ENCODE peak calls at places on chromosomes 6 and 20, in eight cellular contexts. One of them, this sample, is unnamed.

GRCh38 chr6:104558746-104559145 is 301.0 kb downstream of the HACE1 start:
- DNase-seq in astrocyte of the cerebellum: no peak
- DNase-seq in heart left ventricle: no peak
- DNase-seq in adrenal gland: no peak
- DNase-seq in upper lobe of right lung: no peak
- DNase-seq in brain microvascular endothelial cell: no peak
- DNase-seq in HCT116: no peak
- DNase-seq in tibial nerve: no peak
- DNase-seq in this sample: no peak

GRCh38 chr6:30683137-30683979 is 3.1 kb downstream of the PPP1R18 start:
- DNase-seq in adrenal gland: no peak
- DNase-seq in heart left ventricle: no peak
- DNase-seq in HCT116: no peak
- DNase-seq in tibial nerve: no peak
- DNase-seq in upper lobe of right lung: no peak
- DNase-seq in astrocyte of the cerebellum: no peak
- DNase-seq in brain microvascular endothelial cell: no peak
- DNase-seq in this sample: no peak

GRCh38 chr6:116450185-116450710 is 10.9 kb upstream of the CALHM6 start:
- DNase-seq in astrocyte of the cerebellum: no peak
- DNase-seq in upper lobe of right lung: no peak
- DNase-seq in HCT116: no peak
- DNase-seq in adrenal gland: no peak
- DNase-seq in heart left ventricle: no peak
- DNase-seq in brain microvascular endothelial cell: no peak
- DNase-seq in tibial nerve: no peak
- DNase-seq in this sample: no peak

GRCh38 chr6:154302111-154302752 is 54.4 kb downstream of the IPCEF1 start:
- DNase-seq in HCT116: no peak
- DNase-seq in tibial nerve: no peak
- DNase-seq in adrenal gland: peak; percentile 28
- DNase-seq in brain microvascular endothelial cell: peak; percentile 78
- DNase-seq in upper lobe of right lung: no peak
- DNase-seq in heart left ventricle: no peak
- DNase-seq in astrocyte of the cerebellum: peak; percentile 81
- DNase-seq in this sample: peak; percentile 86

GRCh38 chr6:115890238-115890637 is 170.5 kb downstream of the FRK start:
- DNase-seq in upper lobe of right lung: no peak
- DNase-seq in brain microvascular endothelial cell: no peak
- DNase-seq in adrenal gland: no peak
- DNase-seq in tibial nerve: no peak
- DNase-seq in HCT116: no peak
- DNase-seq in astrocyte of the cerebellum: no peak
- DNase-seq in heart left ventricle: no peak
- DNase-seq in this sample: no peak

GRCh38 chr6:132798820-132799538 is 542 bp upstream of the SLC18B1 start:
- DNase-seq in heart left ventricle: peak; percentile 73
- DNase-seq in tibial nerve: peak; percentile 43
- DNase-seq in HCT116: peak; percentile 76
- DNase-seq in upper lobe of right lung: peak; percentile 85
- DNase-seq in brain microvascular endothelial cell: peak; percentile 57
- DNase-seq in adrenal gland: peak; percentile 79
- DNase-seq in astrocyte of the cerebellum: peak; percentile 22
- DNase-seq in this sample: no peak

GRCh38 chr6:144338951-144339681 is 54.0 kb downstream of the UTRN start:
- DNase-seq in upper lobe of right lung: no peak
- DNase-seq in HCT116: no peak
- DNase-seq in tibial nerve: no peak
- DNase-seq in astrocyte of the cerebellum: no peak
- DNase-seq in brain microvascular endothelial cell: no peak
- DNase-seq in adrenal gland: no peak
- DNase-seq in heart left ventricle: no peak
- DNase-seq in this sample: no peak

GRCh38 chr6:136426627-136427377 is 123.4 kb downstream of the MAP7 start:
- DNase-seq in adrenal gland: no peak
- DNase-seq in heart left ventricle: no peak
- DNase-seq in upper lobe of right lung: no peak
- DNase-seq in brain microvascular endothelial cell: no peak
- DNase-seq in tibial nerve: no peak
- DNase-seq in astrocyte of the cerebellum: no peak
- DNase-seq in HCT116: no peak
- DNase-seq in this sample: no peak

GRCh38 chr20:24991897-24992419 is 593 bp downstream of the APMAP start:
- DNase-seq in astrocyte of the cerebellum: no peak
- DNase-seq in upper lobe of right lung: peak; percentile 74
- DNase-seq in adrenal gland: no peak
- DNase-seq in tibial nerve: no peak
- DNase-seq in brain microvascular endothelial cell: peak; percentile 4
- DNase-seq in heart left ventricle: no peak
- DNase-seq in HCT116: no peak
- DNase-seq in this sample: no peak

GRCh38 chr20:37315293-37316110 is 26.0 kb downstream of the MANBAL start:
- DNase-seq in upper lobe of right lung: no peak
- DNase-seq in adrenal gland: peak; percentile 71
- DNase-seq in HCT116: no peak
- DNase-seq in brain microvascular endothelial cell: peak; percentile 88
- DNase-seq in heart left ventricle: peak; percentile 84
- DNase-seq in astrocyte of the cerebellum: peak; percentile 53
- DNase-seq in tibial nerve: peak; percentile 56
- DNase-seq in this sample: no peak

GRCh38 chr6:37170273-37171140 is 555 bp downstream of the PIM1 start:
- DNase-seq in adrenal gland: peak; percentile 68
- DNase-seq in tibial nerve: no peak
- DNase-seq in upper lobe of right lung: peak; percentile 84
- DNase-seq in heart left ventricle: peak; percentile 84
- DNase-seq in HCT116: no peak
- DNase-seq in brain microvascular endothelial cell: peak; percentile 35
- DNase-seq in astrocyte of the cerebellum: no peak
- DNase-seq in this sample: no peak

GRCh38 chr6:6474170-6474920 is 114.2 kb upstream of the LY86 start:
- DNase-seq in tibial nerve: no peak
- DNase-seq in brain microvascular endothelial cell: no peak
- DNase-seq in upper lobe of right lung: no peak
- DNase-seq in astrocyte of the cerebellum: no peak
- DNase-seq in heart left ventricle: no peak
- DNase-seq in adrenal gland: no peak
- DNase-seq in HCT116: no peak
- DNase-seq in this sample: no peak

GRCh38 chr6:116229287-116229913 is 24.5 kb downstream of the TSPYL4 start:
- DNase-seq in tibial nerve: peak; percentile 77
- DNase-seq in adrenal gland: peak; percentile 74
- DNase-seq in upper lobe of right lung: no peak
- DNase-seq in astrocyte of the cerebellum: peak; percentile 94
- DNase-seq in heart left ventricle: peak; percentile 89
- DNase-seq in brain microvascular endothelial cell: peak; percentile 95
- DNase-seq in HCT116: peak; percentile 31
- DNase-seq in this sample: peak; percentile 82

GRCh38 chr20:34927736-34928135 is 27.9 kb downstream of the GSS start:
- DNase-seq in adrenal gland: no peak
- DNase-seq in heart left ventricle: no peak
- DNase-seq in tibial nerve: no peak
- DNase-seq in HCT116: no peak
- DNase-seq in upper lobe of right lung: no peak
- DNase-seq in brain microvascular endothelial cell: no peak
- DNase-seq in astrocyte of the cerebellum: no peak
- DNase-seq in this sample: no peak

GRCh38 chr6:50655848-50656453 is 57.4 kb upstream of the TFAP2D start:
- DNase-seq in upper lobe of right lung: no peak
- DNase-seq in adrenal gland: peak; percentile 19
- DNase-seq in brain microvascular endothelial cell: no peak
- DNase-seq in HCT116: no peak
- DNase-seq in heart left ventricle: no peak
- DNase-seq in tibial nerve: no peak
- DNase-seq in astrocyte of the cerebellum: no peak
- DNase-seq in this sample: no peak

GRCh38 chr20:17858450-17859001 is 110.1 kb downstream of the SNX5 start:
- DNase-seq in adrenal gland: no peak
- DNase-seq in brain microvascular endothelial cell: no peak
- DNase-seq in astrocyte of the cerebellum: no peak
- DNase-seq in heart left ventricle: no peak
- DNase-seq in HCT116: no peak
- DNase-seq in tibial nerve: no peak
- DNase-seq in upper lobe of right lung: peak; percentile 21
- DNase-seq in this sample: no peak

DNA sequence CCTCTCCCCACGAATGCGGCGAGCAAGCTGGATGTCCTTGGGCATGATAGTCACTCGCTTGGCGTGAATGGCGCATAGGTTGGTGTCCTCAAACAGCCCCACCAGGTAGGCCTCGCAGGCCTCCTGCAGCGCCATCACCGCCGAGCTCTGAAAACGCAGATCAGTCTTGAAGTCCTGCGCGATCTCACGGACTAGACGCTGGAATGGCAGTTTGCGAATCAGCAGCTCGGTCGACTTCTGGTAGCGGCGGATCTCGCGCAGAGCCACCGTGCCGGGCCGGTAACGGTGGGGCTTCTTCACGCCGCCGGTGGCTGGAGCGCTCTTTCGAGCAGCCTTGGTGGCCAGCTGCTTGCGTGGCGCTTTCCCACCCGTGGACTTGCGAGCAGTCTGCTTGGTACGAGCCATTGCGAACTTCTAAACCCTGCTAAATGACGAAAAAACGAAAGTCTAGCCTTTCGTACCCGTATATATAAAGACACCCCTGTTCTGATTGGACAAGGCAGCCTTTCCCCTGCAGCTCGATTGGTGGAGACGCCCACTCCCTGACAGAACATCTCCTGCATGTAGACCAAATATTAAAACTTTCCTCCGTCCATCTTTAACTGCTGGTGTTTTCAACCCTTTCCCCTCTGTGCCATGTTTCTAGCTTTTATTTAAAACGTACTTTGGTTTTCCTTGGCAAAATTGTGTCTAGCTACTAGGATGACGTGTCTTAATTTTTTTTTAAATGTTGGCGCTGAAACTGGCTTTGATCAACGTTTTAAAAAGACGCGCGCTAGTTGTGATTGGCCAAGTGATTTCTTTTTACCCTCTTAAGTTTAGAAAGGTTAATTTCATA is 109.8 kb downstream of the HFE start:
- DNase-seq in brain microvascular endothelial cell: peak; percentile 88
- DNase-seq in tibial nerve: peak; percentile 65
- DNase-seq in HCT116: peak; percentile 75
- DNase-seq in astrocyte of the cerebellum: peak; percentile 85
- DNase-seq in adrenal gland: peak; percentile 90
- DNase-seq in upper lobe of right lung: no peak
- DNase-seq in heart left ventricle: peak; percentile 79
- DNase-seq in this sample: peak; percentile 91
- TF ChIP-seq CTCF in brain microvascular endothelial cell: no peak
- TF ChIP-seq CTCF in tibial nerve: no peak
- TF ChIP-seq CTCF in HCT116: no peak
- TF ChIP-seq CTCF in astrocyte of the cerebellum: no peak
- TF ChIP-seq CTCF in adrenal gland: no peak
- TF ChIP-seq CTCF in upper lobe of right lung: no peak
- TF ChIP-seq CTCF in heart left ventricle: no peak
- TF ChIP-seq CTCF in this sample: no peak

DNA sequence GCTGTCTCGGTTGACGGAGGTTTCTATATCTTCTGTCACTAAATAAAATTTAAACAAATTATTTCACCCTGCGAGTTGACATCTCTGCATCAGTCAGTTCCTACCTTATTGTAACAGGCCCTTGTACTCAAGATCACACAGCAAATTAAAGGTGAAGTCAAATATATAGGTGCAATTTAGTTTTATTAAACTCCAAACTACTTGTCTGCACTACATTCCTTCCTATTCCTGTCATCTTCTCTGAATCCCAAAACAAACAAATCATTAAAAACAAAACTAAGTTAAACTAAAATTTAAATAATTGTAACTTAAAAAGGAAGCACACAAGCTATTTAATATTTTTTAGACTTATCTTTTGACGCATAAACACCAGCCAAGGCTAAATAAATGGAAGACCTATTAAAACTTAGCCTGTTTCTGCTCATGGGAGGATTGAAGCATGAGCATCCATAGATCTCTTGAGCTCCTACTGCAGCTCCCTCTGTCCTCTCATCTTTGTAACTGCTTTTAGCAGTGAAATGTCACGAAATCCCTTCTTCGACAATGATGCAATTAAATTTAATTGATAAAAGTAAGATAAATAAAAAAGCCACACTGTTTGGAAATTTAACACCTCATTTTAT is 1152.3 kb upstream of the GJE1 start:
- DNase-seq in adrenal gland: no peak
- DNase-seq in heart left ventricle: no peak
- DNase-seq in astrocyte of the cerebellum: no peak
- DNase-seq in brain microvascular endothelial cell: peak; percentile 27
- DNase-seq in upper lobe of right lung: no peak
- DNase-seq in HCT116: no peak
- DNase-seq in tibial nerve: no peak
- DNase-seq in this sample: no peak
- H3K4me3 ChIP-seq in adrenal gland: no peak overlapping the region
- H3K4me3 ChIP-seq in heart left ventricle: no peak overlapping the region
- H3K4me3 ChIP-seq in astrocyte of the cerebellum: no peak overlapping the region
- H3K4me3 ChIP-seq in brain microvascular endothelial cell: no peak overlapping the region
- H3K4me3 ChIP-seq in upper lobe of right lung: no peak overlapping the region
- H3K4me3 ChIP-seq in HCT116: no peak overlapping the region
- H3K4me3 ChIP-seq in tibial nerve: no peak overlapping the region
- H3K4me3 ChIP-seq in this sample: no peak overlapping the region

GRCh38 chr6:2841264-2842138 is at the start of gene SERPINB1:
- DNase-seq in astrocyte of the cerebellum: no peak
- DNase-seq in heart left ventricle: peak; percentile 95
- DNase-seq in brain microvascular endothelial cell: peak; percentile 92
- DNase-seq in HCT116: peak; percentile 81
- DNase-seq in upper lobe of right lung: peak; percentile 98
- DNase-seq in adrenal gland: peak; percentile 95
- DNase-seq in tibial nerve: peak; percentile 74
- DNase-seq in this sample: peak; percentile 84
- TF ChIP-seq CTCF in astrocyte of the cerebellum: no peak
- TF ChIP-seq CTCF in heart left ventricle: peak; percentile 30
- TF ChIP-seq CTCF in brain microvascular endothelial cell: peak; percentile 28
- TF ChIP-seq CTCF in HCT116: no peak
- TF ChIP-seq CTCF in upper lobe of right lung: no peak
- TF ChIP-seq CTCF in adrenal gland: peak; percentile 4
- TF ChIP-seq CTCF in tibial nerve: no peak
- TF ChIP-seq CTCF in this sample: no peak

GRCh38 chr6:75202676-75203131 is 3.1 kb downstream of the COL12A1 start:
- DNase-seq in brain microvascular endothelial cell: no peak
- DNase-seq in adrenal gland: no peak
- DNase-seq in HCT116: no peak
- DNase-seq in heart left ventricle: no peak
- DNase-seq in astrocyte of the cerebellum: no peak
- DNase-seq in tibial nerve: no peak
- DNase-seq in upper lobe of right lung: no peak
- DNase-seq in this sample: no peak
- H3K4me3 ChIP-seq in brain microvascular endothelial cell: peak overlapping the region; percentile 58
- H3K4me3 ChIP-seq in adrenal gland: no peak overlapping the region
- H3K4me3 ChIP-seq in HCT116: peak overlapping the region; percentile 59
- H3K4me3 ChIP-seq in heart left ventricle: peak overlapping the region; percentile 64
- H3K4me3 ChIP-seq in astrocyte of the cerebellum: peak overlapping the region; percentile 90
- H3K4me3 ChIP-seq in tibial nerve: peak overlapping the region; percentile 33
- H3K4me3 ChIP-seq in upper lobe of right lung: no peak overlapping the region
- H3K4me3 ChIP-seq in this sample: peak overlapping the region; percentile 86